ENCODE peak calls at places on chromosomes 4 and X, in four cellular contexts. D is upper lobe of right lung, Y is lower lobe of right lung, X is fibroblast of pulmonary artery. I is an unnamed sample.
A peak's percentile ranks its signal among the peaks of the same experiment; 100 is the strongest.

GRCh38 chr4:38055566-38055965 is 95.4 kb downstream of the PTTG2 start:
- DNase-seq in D (no peak), Y (no peak), X (no peak), I (no peak)

GRCh38 chr4:173333658-173334084 is 487 bp downstream of the HMGB2 start:
- DNase-seq in D (peak; percentile 88), Y (peak; percentile 77), X (peak; percentile 40), I (peak; percentile 40)

GRCh38 chrX:70033348-70033747 is 16.4 kb downstream of the AWAT2 start:
- DNase-seq in D (peak; percentile 64), Y (no peak), X (peak; percentile 45), I (peak; percentile 56)

GRCh38 chr4:152352645-152353116 is 183.2 kb downstream of the FBXW7 start:
- DNase-seq in D (no peak), Y (no peak), X (peak; percentile 98), I (peak; percentile 99)

GRCh38 chr4:66667249-66667648 is 878.1 kb downstream of the CENPC start:
- DNase-seq in D (no peak), Y (no peak), X (no peak), I (no peak)

GRCh38 chr4:26839016-26839415 is 21.6 kb upstream of the STIM2 start:
- DNase-seq in D (no peak), Y (no peak), X (no peak), I (no peak)

GRCh38 chrX:136768469-136769084 is 12.2 kb downstream of the ARHGEF6 start:
- DNase-seq in D (no peak), Y (peak; percentile 48), X (peak; percentile 77), I (peak; percentile 90)

GRCh38 chr4:115145393-115146160 is 32.2 kb upstream of the NDST4 start:
- DNase-seq in D (no peak), Y (no peak), X (no peak), I (no peak)

GRCh38 chr4:4284827-4285618 is 4.9 kb downstream of the LYAR start:
- DNase-seq in D (no peak), Y (no peak), X (peak; percentile 55), I (peak; percentile 49)

GRCh38 chrX:77900688-77901087 is 1.4 kb downstream of the COX7B start:
- DNase-seq in D (no peak), Y (no peak), X (peak; percentile 18), I (no peak)

GRCh38 chrX:30995060-30995700 is 76.7 kb downstream of the FTHL17 start:
- DNase-seq in D (no peak), Y (no peak), X (no peak), I (no peak)

GRCh38 chr4:37760840-37761239 is 65.6 kb upstream of the PGM2 start:
- DNase-seq in D (no peak), Y (no peak), X (peak; percentile 33), I (peak; percentile 70)

GRCh38 chr4:6878451-6879059 is 31.1 kb upstream of the TBC1D14 start:
- DNase-seq in D (no peak), Y (no peak), X (no peak), I (no peak)

DNA sequence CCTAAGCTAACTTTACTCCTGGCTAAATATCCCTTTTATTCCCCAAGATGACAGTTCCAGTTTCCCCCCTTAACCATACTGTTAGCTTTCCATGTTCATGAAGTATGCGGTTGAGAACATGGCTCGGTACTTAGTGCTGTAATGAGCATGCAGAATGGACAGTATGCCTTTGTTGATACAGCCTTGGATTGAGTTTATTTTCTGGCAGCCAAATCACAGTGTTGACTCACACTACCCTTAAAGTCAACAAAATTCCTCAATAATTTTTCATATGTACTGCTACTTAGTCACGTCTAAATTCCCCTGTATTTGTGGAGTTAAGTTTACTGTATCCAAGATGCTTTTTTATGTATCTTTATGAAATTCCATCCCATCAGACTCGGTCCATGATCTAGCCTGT is 1.4 kb upstream of the VEGFC start:
- DNase-seq in D (no peak), Y (no peak), X (peak; percentile 89), I (peak; percentile 87)
- H3K4me3 ChIP-seq in D (no peak overlapping the region), Y (no peak overlapping the region), X (no peak overlapping the region), I (no peak overlapping the region)

GRCh38 chr4:13056630-13057187 is 427.4 kb downstream of the RAB28 start:
- DNase-seq in D (no peak), Y (no peak), X (no peak), I (no peak)
- H3K4me3 ChIP-seq in D (no peak overlapping the region), Y (no peak overlapping the region), X (no peak overlapping the region), I (no peak overlapping the region)

DNA sequence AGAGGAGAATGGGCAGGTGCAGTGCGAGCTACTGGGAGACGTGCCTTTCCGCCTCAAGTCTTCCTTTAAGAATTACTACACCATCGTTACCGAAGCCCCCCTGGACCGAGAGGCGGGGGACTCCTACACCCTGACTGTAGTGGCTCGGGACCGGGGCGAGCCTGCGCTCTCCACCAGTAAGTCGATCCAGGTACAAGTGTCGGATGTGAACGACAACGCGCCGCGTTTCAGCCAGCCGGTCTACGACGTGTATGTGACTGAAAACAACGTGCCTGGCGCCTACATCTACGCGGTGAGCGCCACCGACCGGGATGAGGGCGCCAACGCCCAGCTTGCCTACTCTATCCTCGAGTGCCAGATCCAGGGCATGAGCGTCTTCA is 2.2 kb downstream of the PCDH10 start:
- DNase-seq in D (no peak), Y (no peak), X (peak; percentile 31), I (peak; percentile 8)
- H3K4me3 ChIP-seq in D (peak overlapping the region; percentile 14), Y (peak overlapping the region; percentile 45), X (peak overlapping the region; percentile 70), I (peak overlapping the region; percentile 64)

GRCh38 chr4:139015948-139016451 is 419 bp downstream of the NOCT start:
- DNase-seq in D (peak; percentile 83), Y (peak; percentile 70), X (no peak), I (peak; percentile 48)

GRCh38 chr4:139018971-139019758 is 3.6 kb downstream of the NOCT start:
- DNase-seq in D (no peak), Y (no peak), X (no peak), I (peak; percentile 41)

GRCh38 chr4:139015269-139015947 is at the start of gene NOCT:
- DNase-seq in D (peak; percentile 96), Y (peak; percentile 94), X (peak; percentile 95), I (peak; percentile 97)

GRCh38 chr4:139018501-139018900 is 2.9 kb downstream of the NOCT start:
- DNase-seq in D (no peak), Y (no peak), X (no peak), I (no peak)

DNA sequence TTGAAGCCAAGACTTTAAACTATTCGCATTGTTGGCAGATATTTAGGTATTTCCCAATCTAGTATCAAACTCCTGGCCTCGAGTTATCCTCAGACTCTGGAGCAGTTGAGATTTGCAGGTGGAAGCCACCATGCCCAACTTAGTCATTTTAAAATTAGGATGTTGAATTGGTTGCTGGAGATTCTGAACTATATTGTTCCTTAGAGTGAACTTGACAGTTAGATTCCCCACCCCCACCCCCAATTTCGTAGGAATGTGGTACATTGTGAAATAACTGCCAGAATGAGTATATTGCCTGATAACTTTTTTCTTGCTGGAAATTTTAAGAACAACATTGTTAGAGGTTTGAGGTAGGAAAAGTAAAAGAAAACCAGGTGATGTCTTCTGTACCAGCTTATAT is 2.3 kb downstream of the NOCT start:
- DNase-seq in D (no peak), Y (no peak), X (peak; percentile 49), I (peak; percentile 36)
- H3K4me3 ChIP-seq in D (no peak overlapping the region), Y (no peak overlapping the region), X (peak overlapping the region; percentile 33), I (peak overlapping the region; percentile 30)

GRCh38 chrX:106613277-106613676 is 1.5 kb downstream of the RADX start:
- DNase-seq in D (no peak), Y (no peak), X (no peak), I (no peak)

GRCh38 chrX:106611682-106612402 is at the start of gene RADX:
- DNase-seq in D (peak; percentile 91), Y (peak; percentile 89), X (peak; percentile 76), I (peak; percentile 52)

GRCh38 chrX:106615041-106615440 is 3.3 kb downstream of the RADX start:
- DNase-seq in D (no peak), Y (no peak), X (no peak), I (no peak)

GRCh38 chrX:106611323-106611681 is 476 bp upstream of the RADX start:
- DNase-seq in D (no peak), Y (no peak), X (no peak), I (no peak)

GRCh38 chrX:106612403-106612789 is 618 bp downstream of the RADX start:
- DNase-seq in D (no peak), Y (no peak), X (no peak), I (no peak)
- H3K4me3 ChIP-seq in D (peak overlapping the region; percentile 57), Y (peak overlapping the region; percentile 58), X (peak overlapping the region; percentile 67), I (peak overlapping the region; percentile 59)

GRCh38 chrX:39065051-39065871 is 264.0 kb downstream of the MID1IP1 start:
- DNase-seq in D (no peak), Y (no peak), X (no peak), I (no peak)
- H3K4me3 ChIP-seq in D (no peak overlapping the region), Y (no peak overlapping the region), X (no peak overlapping the region), I (no peak overlapping the region)